ENCODE peak calls at places on chromosomes 7 and 10, in seven cellular contexts. Y is esophagus squamous epithelium, Z is adrenal gland, B is heart left ventricle, F is heart right ventricle, P is gastrocnemius medialis, X is osteoblast. D is an unnamed sample.

GRCh38 chr7:130154501-130155317 is 50.5 kb downstream of the TMEM209 start:
- DNase-seq in Y (no peak), Z (peak), B (no peak), F (no peak), P (no peak), X (peak), D (no peak)

GRCh38 chr7:2471396-2471795 is 4.8 kb downstream of the GRIFIN start:
- DNase-seq in Y (no peak), Z (peak), B (peak), F (peak), P (no peak), X (peak), D (no peak)

GRCh38 chr7:13778967-13779366 is 210.5 kb downstream of the ETV1 start:
- DNase-seq in Y (no peak), Z (no peak), B (no peak), F (no peak), P (no peak), X (peak), D (no peak)

GRCh38 chr7:2219606-2220005 is 13.1 kb downstream of the MAD1L1 start:
- DNase-seq in Y (no peak), Z (no peak), B (no peak), F (no peak), P (no peak), X (no peak), D (no peak)

GRCh38 chr7:28830831-28831230 is 127.3 kb downstream of the TRIL start:
- DNase-seq in Y (no peak), Z (no peak), B (no peak), F (no peak), P (no peak), X (no peak), D (no peak)

GRCh38 chr10:54284526-54285193 is 516.4 kb downstream of the PCDH15 start:
- DNase-seq in Y (no peak), Z (no peak), B (no peak), F (no peak), P (no peak), X (peak), D (no peak)

GRCh38 chr7:95628831-95629439 is 32.6 kb upstream of the PDK4 start:
- DNase-seq in Y (no peak), Z (peak), B (no peak), F (no peak), P (peak), X (no peak), D (peak)

GRCh38 chr7:56287429-56288138 is 171.4 kb upstream of the NUPR2 start:
- DNase-seq in Y (no peak), Z (peak), B (peak), F (peak), P (no peak), X (no peak), D (no peak)

GRCh38 chr7:82264752-82265305 is 178.7 kb downstream of the CACNA2D1 start:
- DNase-seq in Y (no peak), Z (no peak), B (no peak), F (no peak), P (no peak), X (no peak), D (no peak)

GRCh38 chr10:67666416-67667043 is 29.5 kb downstream of the CTNNA3 start:
- DNase-seq in Y (no peak), Z (no peak), B (no peak), F (no peak), P (no peak), X (peak), D (peak)

GRCh38 chr10:91536790-91537189 is 96.1 kb downstream of the PPP1R3C start:
- DNase-seq in Y (no peak), Z (no peak), B (no peak), F (no peak), P (no peak), X (no peak), D (no peak)

GRCh38 chr10:9807848-9808247 is 1209.8 kb upstream of the CELF2 start:
- DNase-seq in Y (no peak), Z (no peak), B (no peak), F (no peak), P (no peak), X (no peak), D (no peak)

GRCh38 chr7:91465595-91466061 is 201.4 kb downstream of the FZD1 start:
- DNase-seq in Y (no peak), Z (no peak), B (no peak), F (no peak), P (no peak), X (peak), D (peak)

GRCh38 chr10:2111936-2112335 is 374.6 kb upstream of the ADARB2 start:
- DNase-seq in Y (no peak), Z (no peak), B (no peak), F (no peak), P (no peak), X (no peak), D (no peak)

GRCh38 chr10:110436554-110437350 is 61.0 kb upstream of the DUSP5 start:
- DNase-seq in Y (no peak), Z (no peak), B (no peak), F (no peak), P (no peak), X (no peak), D (no peak)

GRCh38 chr7:46715579-46715978 is 794.5 kb upstream of the IGFBP3 start:
- DNase-seq in Y (no peak), Z (no peak), B (no peak), F (no peak), P (no peak), X (no peak), D (peak)

GRCh38 chr10:79289801-79290200 is 57.5 kb upstream of the PPIF start:
- DNase-seq in Y (no peak), Z (no peak), B (no peak), F (no peak), P (no peak), X (peak), D (no peak)

GRCh38 chr10:89263531-89263930 is 12.0 kb upstream of the LIPA start:
- DNase-seq in Y (no peak), Z (no peak), B (no peak), F (no peak), P (no peak), X (no peak), D (no peak)

GRCh38 chr7:45155941-45156340 is 1.6 kb upstream of the RAMP3 start:
- DNase-seq in Y (no peak), Z (no peak), B (no peak), F (no peak), P (no peak), X (no peak), D (no peak)

GRCh38 chr7:45159296-45159695 is 1.7 kb downstream of the RAMP3 start:
- DNase-seq in Y (no peak), Z (no peak), B (no peak), F (no peak), P (no peak), X (no peak), D (no peak)

GRCh38 chr7:45156516-45157272 is 897 bp upstream of the RAMP3 start:
- DNase-seq in Y (no peak), Z (no peak), B (no peak), F (no peak), P (no peak), X (no peak), D (no peak)

GRCh38 chr7:45157286-45157652 is 322 bp upstream of the RAMP3 start:
- DNase-seq in Y (no peak), Z (no peak), B (no peak), F (no peak), P (no peak), X (no peak), D (no peak)

DNA sequence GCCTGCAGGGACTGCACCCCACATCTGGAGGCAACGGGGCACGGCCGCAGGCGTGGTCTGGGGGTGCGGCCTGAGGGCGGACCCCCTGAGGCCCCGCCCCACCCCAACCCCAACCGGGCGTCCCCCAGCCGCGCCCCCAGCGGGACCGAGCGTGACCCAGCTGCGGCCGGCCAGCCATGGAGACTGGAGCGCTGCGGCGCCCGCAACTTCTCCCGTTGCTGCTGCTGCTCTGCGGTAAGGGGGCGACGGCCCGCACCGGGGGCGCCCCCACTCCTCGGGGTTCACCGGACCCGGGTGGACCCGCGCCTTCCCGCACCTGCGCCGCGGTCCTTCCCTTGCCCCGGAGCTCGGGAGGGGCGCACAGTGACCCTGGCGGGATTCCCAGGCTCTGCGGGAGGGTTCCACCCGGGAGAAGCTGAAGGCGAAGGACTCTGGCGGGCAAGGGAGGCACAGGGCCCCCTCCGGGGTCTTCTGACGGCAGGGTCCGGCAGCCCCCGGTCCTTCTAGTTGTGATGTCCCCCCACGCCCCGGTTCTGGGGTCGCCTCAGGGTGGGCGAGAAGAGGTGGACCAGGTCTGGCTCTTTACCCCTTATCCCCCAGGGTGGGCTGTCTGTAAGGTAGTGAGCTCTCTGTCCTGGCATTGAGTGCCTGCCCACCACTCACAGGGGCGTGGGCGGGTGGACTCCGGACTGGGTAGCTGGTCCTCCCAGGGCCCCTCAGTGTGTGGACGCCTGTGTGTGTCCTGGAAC is at the start of gene RAMP3:
- DNase-seq in Y (no peak), Z (no peak), B (no peak), F (peak), P (no peak), X (peak), D (no peak)
- H3K4me3 ChIP-seq in Y (peak), Z (no peak), B (peak), F (peak), P (peak), X (no peak), D (no peak)

GRCh38 chr7:127858091-127858914 is 172.9 kb downstream of the LRRC4 start:
- DNase-seq in Y (no peak), Z (peak), B (no peak), F (no peak), P (no peak), X (peak), D (no peak)

GRCh38 chr7:127854383-127854782 is 176.9 kb downstream of the LRRC4 start:
- DNase-seq in Y (no peak), Z (no peak), B (no peak), F (no peak), P (no peak), X (no peak), D (no peak)

GRCh38 chr7:127859330-127859729 is 171.9 kb downstream of the LRRC4 start:
- DNase-seq in Y (no peak), Z (no peak), B (no peak), F (no peak), P (no peak), X (no peak), D (no peak)

GRCh38 chr7:127858915-127859189 is 172.4 kb downstream of the LRRC4 start:
- DNase-seq in Y (no peak), Z (no peak), B (no peak), F (no peak), P (no peak), X (no peak), D (no peak)

GRCh38 chr7:127857464-127857841 is 173.8 kb downstream of the LRRC4 start:
- DNase-seq in Y (no peak), Z (no peak), B (no peak), F (no peak), P (no peak), X (no peak), D (no peak)
- TF ChIP-seq CTCF in Y (no peak), Z (no peak), B (no peak), F (no peak), P (no peak), X (no peak), D (no peak)

DNA sequence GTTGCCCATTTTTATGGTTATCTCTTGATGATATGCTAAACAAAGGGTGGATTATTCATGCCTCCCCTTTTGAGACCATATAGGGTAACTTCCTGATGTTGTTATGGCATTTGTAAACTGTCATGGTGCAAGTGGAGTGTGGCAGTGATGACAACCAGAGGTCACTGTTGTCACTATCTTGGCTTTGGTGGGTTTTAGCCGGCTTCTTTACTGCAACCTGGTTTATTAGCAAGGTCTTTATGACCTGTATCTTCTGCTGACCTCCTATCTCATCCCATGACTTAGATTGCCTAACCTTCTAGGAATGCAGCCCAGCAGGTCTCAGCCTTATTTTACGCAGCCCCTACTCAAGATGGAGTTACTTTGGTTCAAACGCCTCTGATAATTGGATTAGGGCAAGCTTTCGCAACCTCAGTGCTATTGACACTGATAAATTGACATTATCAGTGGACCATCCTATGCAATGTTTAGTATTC is 36.9 kb downstream of the BAG3 start:
- DNase-seq in Y (no peak), Z (no peak), B (no peak), F (no peak), P (no peak), X (no peak), D (no peak)
- H3K4me3 ChIP-seq in Y (no peak), Z (no peak), B (no peak), F (no peak), P (no peak), X (no peak), D (no peak)

DNA sequence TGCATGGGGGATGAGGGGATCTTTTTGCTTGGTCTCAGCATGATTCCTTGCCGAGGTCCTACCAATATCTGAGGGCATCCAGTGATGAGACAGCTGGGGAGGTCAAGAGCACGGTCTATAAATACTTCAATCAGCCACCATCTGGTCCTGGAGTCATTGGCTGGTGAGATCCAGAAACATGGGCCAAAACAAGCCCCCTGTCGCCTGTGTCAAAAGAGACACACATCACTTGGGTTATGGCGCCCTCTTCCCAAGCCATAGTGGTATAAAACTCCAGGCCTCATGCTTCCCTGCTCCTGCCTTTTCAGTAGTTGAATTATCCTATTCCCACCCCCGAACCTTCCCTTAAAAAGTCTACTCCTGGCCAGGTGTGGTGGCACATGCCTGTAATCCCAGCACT is 60.9 kb downstream of the SLC35B4 start:
- DNase-seq in Y (no peak), Z (no peak), B (no peak), F (no peak), P (no peak), X (no peak), D (no peak)
- TF ChIP-seq CTCF in Y (no peak), Z (no peak), B (no peak), F (no peak), P (no peak), X (no peak), D (no peak)

DNA sequence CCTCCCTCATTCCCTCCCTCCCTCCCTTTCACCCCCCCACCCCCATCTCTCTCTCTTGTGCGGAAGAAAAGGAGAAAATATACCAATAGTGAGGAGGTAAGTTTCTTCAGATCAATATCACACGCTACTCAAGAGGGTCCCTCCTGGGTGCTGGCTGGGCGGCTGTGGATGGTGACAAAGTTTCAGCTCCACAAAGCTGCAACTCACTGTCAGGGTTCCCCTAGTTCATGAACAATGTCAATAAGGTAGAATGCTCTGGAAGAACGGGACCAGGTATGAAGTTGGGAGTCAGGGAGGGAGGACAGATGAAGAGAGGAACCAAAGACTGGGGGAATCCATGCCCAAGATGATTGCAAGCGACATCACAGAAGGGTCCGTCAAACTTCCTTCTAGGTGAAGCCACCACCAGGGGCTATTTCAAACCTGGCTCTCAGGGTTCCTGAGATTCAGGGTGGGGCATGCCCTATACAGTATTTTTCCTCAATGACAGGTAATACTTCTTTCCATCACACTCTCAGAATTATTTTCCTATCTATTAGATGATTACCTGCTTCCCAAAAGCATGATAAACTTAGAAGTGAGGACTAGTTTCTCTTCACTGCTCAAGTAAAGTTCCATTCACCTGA is 1.4 kb upstream of the PDE1C start:
- DNase-seq in Y (no peak), Z (no peak), B (no peak), F (no peak), P (no peak), X (no peak), D (no peak)
- H3K4me3 ChIP-seq in Y (peak), Z (no peak), B (peak), F (peak), P (no peak), X (peak), D (no peak)

GRCh38 chr10:131900350-131901152 is at the start of gene PPP2R2D:
- DNase-seq in Y (peak), Z (peak), B (peak), F (peak), P (peak), X (peak), D (peak)

GRCh38 chr10:131898713-131899112 is 2.1 kb upstream of the PPP2R2D start:
- DNase-seq in Y (no peak), Z (no peak), B (no peak), F (no peak), P (no peak), X (no peak), D (no peak)

GRCh38 chr10:131901181-131901829 is 497 bp downstream of the PPP2R2D start:
- DNase-seq in Y (no peak), Z (peak), B (peak), F (peak), P (no peak), X (peak), D (peak)

GRCh38 chr10:131899116-131899690 is 1.6 kb upstream of the PPP2R2D start:
- DNase-seq in Y (no peak), Z (no peak), B (no peak), F (no peak), P (no peak), X (no peak), D (no peak)

GRCh38 chr10:131899695-131900349 is 986 bp upstream of the PPP2R2D start:
- DNase-seq in Y (no peak), Z (no peak), B (no peak), F (no peak), P (no peak), X (no peak), D (no peak)
- TF ChIP-seq CTCF in Y (no peak), Z (no peak), B (no peak), F (no peak), P (no peak), X (peak), D (no peak)

DNA sequence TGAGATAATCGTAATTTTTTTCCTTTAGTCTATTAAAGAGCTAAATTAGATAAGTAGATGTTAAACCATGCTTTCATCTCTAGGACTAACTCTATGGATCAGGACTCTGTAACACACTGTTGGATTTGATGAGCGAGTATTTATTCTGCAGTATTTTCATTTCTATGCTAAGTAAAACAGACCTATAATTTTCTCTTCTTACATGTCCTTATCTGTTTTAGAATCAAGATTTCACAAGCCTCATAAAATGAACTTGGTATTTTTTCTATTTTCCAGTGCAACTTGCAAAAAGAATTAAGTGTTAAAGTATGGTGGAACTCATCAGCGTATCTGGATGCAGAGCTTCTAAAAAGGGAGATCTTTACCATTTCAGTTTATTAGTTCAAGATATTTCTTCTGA is 2.4 kb downstream of the CACUL1 start:
- DNase-seq in Y (no peak), Z (no peak), B (no peak), F (no peak), P (no peak), X (no peak), D (peak)
- H3K4me3 ChIP-seq in Y (peak), Z (no peak), B (peak), F (no peak), P (no peak), X (no peak), D (peak)

DNA sequence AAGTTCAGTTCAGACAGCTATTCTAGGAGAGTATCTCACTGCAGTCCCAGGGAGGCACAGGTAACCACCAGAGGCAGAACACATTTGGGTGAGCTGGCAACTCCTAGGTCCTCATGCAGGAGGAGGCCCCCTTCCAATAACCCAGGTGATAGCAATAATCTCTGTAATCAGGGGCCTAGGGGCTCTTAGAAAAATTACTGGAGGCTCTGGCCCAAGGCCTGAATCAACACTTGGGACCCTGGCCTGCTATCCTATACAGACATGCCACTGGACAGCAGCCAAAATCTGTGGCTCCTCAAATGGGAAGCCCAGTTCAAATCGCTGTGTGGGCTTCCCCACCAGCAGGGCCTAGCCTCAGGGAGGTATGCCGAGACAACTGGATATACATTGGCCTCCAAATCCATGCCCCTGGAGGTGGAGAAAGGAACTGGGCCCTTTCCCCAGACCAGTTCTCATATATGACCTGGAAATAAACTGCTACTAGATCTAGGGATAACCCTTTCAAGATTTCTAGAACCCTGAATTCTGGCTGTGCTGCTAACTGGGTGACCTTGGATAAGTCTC is 1.6 kb downstream of the AVPI1 start:
- DNase-seq in Y (no peak), Z (peak), B (peak), F (no peak), P (no peak), X (peak), D (peak)
- TF ChIP-seq CTCF in Y (peak), Z (peak), B (no peak), F (no peak), P (no peak), X (peak), D (peak)

D was measured in fibroblast of villous mesenchyme.